ENCODE peak calls at places on chromosomes 5 and 9, in four cellular contexts. N is lower lobe of right lung, I is endothelial cell of umbilical vein, A is hepatocyte. Q is an unnamed sample.

GRCh38 chr9:86242012-86242411 is 17.4 kb downstream of the C9orf153 start:
- DNase-seq in N (no peak), A (peak; percentile 8), I (peak; percentile 53), Q (no peak)

GRCh38 chr5:95841914-95842812 is 19.6 kb upstream of the GLRX start:
- DNase-seq in I (no peak), A (no peak), N (no peak), Q (no peak)

GRCh38 chr9:95363051-95363841 is 45.7 kb upstream of the FANCC start:
- DNase-seq in A (peak; percentile 28), I (no peak), N (no peak), Q (peak; percentile 39)

GRCh38 chr5:103021310-103021709 is 98.6 kb downstream of the GIN1 start:
- DNase-seq in N (no peak), A (no peak), I (no peak), Q (peak; percentile 80)

GRCh38 chr5:57832873-57833272 is 350.3 kb upstream of the ACTBL2 start:
- DNase-seq in N (no peak), I (peak; percentile 87), A (no peak), Q (no peak)

GRCh38 chr5:61617039-61617438 is 285.0 kb downstream of the ZSWIM6 start:
- DNase-seq in A (no peak), N (no peak), I (no peak), Q (no peak)

GRCh38 chr9:5626727-5627634 is 1.9 kb upstream of the RIC1 start:
- DNase-seq in I (peak; percentile 79), A (peak; percentile 38), N (no peak), Q (peak; percentile 93)

GRCh38 chr9:100498592-100498991 is 25.6 kb downstream of the TMEFF1 start:
- DNase-seq in I (no peak), A (no peak), N (no peak), Q (peak; percentile 37)

GRCh38 chr5:173020154-173020581 is 36.0 kb upstream of the CREBRF start:
- DNase-seq in N (no peak), I (no peak), A (no peak), Q (no peak)

GRCh38 chr9:115403753-115404152 is 285.8 kb upstream of the TNC start:
- DNase-seq in N (no peak), A (no peak), I (no peak), Q (no peak)

GRCh38 chr9:36946653-36947052 is 87.4 kb downstream of the PAX5 start:
- DNase-seq in N (no peak), I (no peak), A (no peak), Q (no peak)

GRCh38 chr9:7549261-7549660 is 250.3 kb downstream of the DMAC1 start:
- DNase-seq in N (no peak), I (no peak), A (peak; percentile 34), Q (peak; percentile 14)

GRCh38 chr5:127517110-127517479 is 345 bp upstream of the PRRC1 start:
- DNase-seq in I (no peak), N (no peak), A (no peak), Q (no peak)

GRCh38 chr5:36241636-36242533 is at the start of gene NADK2:
- DNase-seq in A (peak; percentile 99), N (peak; percentile 96), I (peak; percentile 98), Q (peak; percentile 94)

GRCh38 chr5:171984748-171985419 is 21.6 kb downstream of the FBXW11 start:
- DNase-seq in A (no peak), I (peak; percentile 63), N (no peak), Q (peak; percentile 98)

GRCh38 chr9:104831681-104832080 is 67.8 kb downstream of the NIPSNAP3B start:
- DNase-seq in I (no peak), A (no peak), N (no peak), Q (no peak)

GRCh38 chr9:14245901-14246525 is 67.9 kb downstream of the NFIB start:
- DNase-seq in I (peak; percentile 43), A (no peak), N (no peak), Q (peak; percentile 30)

GRCh38 chr9:16618524-16618923 is 251.9 kb downstream of the BNC2 start:
- DNase-seq in N (no peak), I (no peak), A (no peak), Q (no peak)

GRCh38 chr9:100670719-100671118 is 92.8 kb downstream of the CAVIN4 start:
- DNase-seq in A (no peak), I (no peak), N (no peak), Q (no peak)

GRCh38 chr5:151255621-151256286 is 2.8 kb downstream of the GM2A start:
- DNase-seq in I (no peak), N (no peak), A (no peak), Q (no peak)

GRCh38 chr5:108382784-108383358 is 973 bp upstream of the FBXL17 start:
- DNase-seq in A (peak; percentile 23), N (no peak), I (no peak), Q (no peak)

GRCh38 chr5:127561254-127561653 is 43.8 kb downstream of the PRRC1 start:
- DNase-seq in N (no peak), A (no peak), I (no peak), Q (peak; percentile 18)

DNA sequence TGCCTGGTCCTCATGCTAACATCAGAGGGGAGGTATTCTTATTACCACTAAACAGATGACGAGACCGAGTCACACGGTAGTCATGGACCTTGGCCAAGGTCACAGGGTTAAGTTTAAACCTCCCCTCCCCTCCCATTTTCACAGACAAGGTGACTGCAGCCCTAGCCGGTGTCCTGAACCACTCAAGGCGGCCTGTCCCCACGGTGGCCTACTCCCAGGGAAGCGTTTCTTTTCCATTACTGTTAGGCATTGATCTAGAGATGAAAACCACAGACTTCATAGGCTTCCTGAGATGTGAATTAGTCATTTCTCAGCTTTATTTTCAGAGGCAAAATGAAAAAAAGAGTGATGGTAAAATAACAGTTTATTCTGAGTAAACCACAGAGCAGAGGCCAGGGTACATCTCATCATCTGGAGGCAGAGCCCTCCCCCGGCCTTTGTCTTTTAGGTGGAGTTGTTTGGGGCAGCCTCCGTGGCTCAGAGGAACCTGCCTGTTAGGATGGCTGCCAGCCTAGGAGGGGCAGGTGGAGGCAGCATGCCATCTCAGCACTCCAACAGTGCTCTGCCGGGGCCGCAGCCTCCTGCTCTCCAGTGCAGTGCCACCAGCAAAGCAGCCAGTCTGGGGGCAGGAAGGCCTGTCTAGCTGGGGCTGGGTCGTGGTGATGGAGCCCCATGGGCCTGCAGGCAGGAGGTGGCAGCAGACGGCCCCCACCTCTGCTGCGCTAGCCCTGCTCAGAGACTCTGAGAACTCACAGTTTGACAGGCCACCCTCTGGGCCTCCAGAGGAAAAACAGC is 71.2 kb downstream of the RAPGEF1 start:
- DNase-seq in N (no peak), I (peak; percentile 80), A (peak; percentile 44), Q (peak; percentile 88)
- H3K27ac ChIP-seq in N (peak overlapping the region; percentile 81), I (peak overlapping the region; percentile 93), A (peak overlapping the region; percentile 38), Q (peak overlapping the region; percentile 58)

GRCh38 chr5:59198365-59198764 is 615.5 kb downstream of the RAB3C start:
- DNase-seq in N (no peak), A (no peak), I (no peak), Q (no peak)
- H3K27ac ChIP-seq in N (no peak overlapping the region), A (no peak overlapping the region), I (no peak overlapping the region), Q (no peak overlapping the region)

DNA sequence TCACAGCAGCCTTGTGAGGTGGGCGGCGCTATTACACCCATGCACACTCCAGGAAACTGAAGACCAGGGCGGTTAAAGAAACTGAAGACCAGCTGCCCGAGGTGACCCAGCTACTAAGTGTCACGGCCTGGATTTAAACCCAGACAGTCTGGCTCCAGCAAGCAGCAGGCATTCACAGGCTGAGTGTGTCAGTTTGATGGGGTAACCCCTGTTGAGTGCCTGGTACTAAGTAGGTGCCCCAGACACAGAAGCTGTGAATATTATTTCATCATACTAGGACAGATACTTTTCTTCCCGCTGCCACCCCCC is 7.3 kb downstream of the ENG start:
- DNase-seq in N (no peak), A (no peak), I (peak; percentile 80), Q (no peak)
- H3K27ac ChIP-seq in N (peak overlapping the region; percentile 77), A (peak overlapping the region; percentile 46), I (peak overlapping the region; percentile 97), Q (peak overlapping the region; percentile 69)

GRCh38 chr5:90874066-90874465 is 315.5 kb downstream of the ADGRV1 start:
- DNase-seq in N (no peak), A (no peak), I (no peak), Q (no peak)

GRCh38 chr5:90868799-90869198 is 310.2 kb downstream of the ADGRV1 start:
- DNase-seq in I (no peak), N (no peak), A (no peak), Q (no peak)

GRCh38 chr5:90875456-90875855 is 316.9 kb downstream of the ADGRV1 start:
- DNase-seq in A (no peak), I (no peak), N (no peak), Q (no peak)

GRCh38 chr5:90873033-90873517 is 314.5 kb downstream of the ADGRV1 start:
- DNase-seq in N (no peak), I (no peak), A (no peak), Q (peak; percentile 41)

DNA sequence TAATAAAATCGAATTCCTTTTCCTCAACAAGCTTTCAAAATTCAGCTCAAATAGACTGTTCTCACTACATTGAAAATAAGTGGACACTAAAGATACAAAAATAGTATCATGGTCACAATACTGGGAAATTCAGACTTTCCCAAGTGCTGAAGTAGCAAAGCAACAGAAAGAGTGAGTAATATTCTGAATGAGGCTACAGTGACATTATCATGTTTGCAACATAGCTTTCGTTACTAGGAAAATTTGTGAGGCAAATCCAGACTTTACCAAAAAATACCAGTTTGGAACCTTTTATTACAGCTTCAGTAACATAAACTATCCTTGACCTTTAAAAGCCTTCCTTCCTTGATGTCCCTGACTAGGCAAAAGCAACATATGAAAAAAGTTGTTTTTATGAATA is 312.8 kb downstream of the ADGRV1 start:
- DNase-seq in I (peak; percentile 59), N (no peak), A (no peak), Q (no peak)
- H3K27ac ChIP-seq in I (no peak overlapping the region), N (no peak overlapping the region), A (no peak overlapping the region), Q (no peak overlapping the region)

DNA sequence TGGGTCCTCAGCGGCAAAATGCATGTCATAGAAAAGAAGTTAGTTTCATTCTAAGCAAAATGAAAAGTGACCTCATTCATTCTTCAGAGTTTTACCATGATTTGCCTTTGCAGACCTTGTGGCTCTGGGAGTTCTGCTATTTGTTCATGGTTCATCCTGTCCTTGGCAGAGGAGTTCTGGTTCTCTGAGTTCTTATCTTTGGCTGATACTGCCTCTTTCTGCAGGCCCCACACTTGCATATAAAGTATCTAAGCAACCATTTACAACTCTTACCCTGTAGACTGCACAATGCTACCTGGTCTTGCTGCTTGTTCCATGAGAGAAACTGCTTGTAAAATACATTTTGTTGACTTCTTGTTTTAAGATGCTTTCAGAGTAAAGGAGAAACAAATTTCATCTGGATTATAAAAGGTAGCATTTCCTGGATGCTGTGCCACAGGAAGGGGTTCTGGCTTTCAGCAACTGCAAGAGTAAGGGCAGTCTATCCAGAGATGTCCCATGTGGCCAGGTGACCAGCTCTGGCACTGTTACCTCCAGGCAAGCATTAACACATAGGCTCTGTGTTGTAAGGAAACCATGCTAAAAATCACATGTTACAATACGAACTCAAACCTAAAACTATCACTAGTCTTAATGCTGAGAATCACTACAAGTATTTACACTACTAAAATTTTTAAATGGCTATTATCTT is 513.2 kb downstream of the SPOCK1 start:
- DNase-seq in A (peak; percentile 17), I (no peak), N (no peak), Q (no peak)
- H3K27ac ChIP-seq in A (peak overlapping the region; percentile 61), I (no peak overlapping the region), N (no peak overlapping the region), Q (no peak overlapping the region)

DNA sequence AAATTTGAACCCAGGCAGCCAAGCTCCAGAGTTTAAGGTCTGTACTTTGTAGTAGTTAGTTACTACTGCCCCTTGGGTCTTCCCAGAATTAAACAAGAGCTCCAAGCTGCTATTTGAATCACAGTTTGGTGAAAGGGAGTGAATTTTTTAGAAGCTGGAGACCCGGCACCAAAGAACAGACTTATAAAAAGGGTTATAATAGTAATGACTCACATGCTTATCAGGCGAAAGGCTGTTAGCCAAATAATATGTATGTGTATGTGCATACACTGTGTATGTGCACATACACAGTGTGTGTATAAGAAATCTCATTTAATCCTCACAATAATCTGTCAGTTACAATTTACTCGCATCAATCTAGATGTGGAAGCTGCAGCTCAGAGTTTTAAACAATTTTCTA is 59.5 kb upstream of the ITGA1 start:
- DNase-seq in I (no peak), N (no peak), A (no peak), Q (no peak)
- H3K27ac ChIP-seq in I (peak overlapping the region; percentile 59), N (peak overlapping the region; percentile 44), A (peak overlapping the region; percentile 26), Q (no peak overlapping the region)

Q was measured in fibroblast of lung.